ENCODE peak calls at places on chromosomes 6 and 20, in five cellular contexts. O is GM12865, G is lower lobe of right lung, J is mammary epithelial cell, S is dorsolateral prefrontal cortex. K is an unnamed sample.

GRCh38 chr20:51446656-51447055 is 95.9 kb downstream of the NFATC2 start:
- DNase-seq in J (peak), S (no peak), O (no peak), G (no peak), K (peak)

GRCh38 chr6:16092140-16092539 is 36.7 kb upstream of the MYLIP start:
- DNase-seq in O (no peak), S (no peak), J (no peak), G (no peak), K (no peak)

GRCh38 chr20:4073852-4074741 is 58.7 kb upstream of the RNF24 start:
- DNase-seq in J (no peak), G (no peak), O (no peak), S (peak), K (no peak)

GRCh38 chr6:111972714-111973678 is 80.9 kb upstream of the CCN6 start:
- DNase-seq in O (no peak), G (no peak), S (no peak), J (peak), K (peak)

GRCh38 chr6:81758221-81758620 is 5.7 kb upstream of the TENT5A start:
- DNase-seq in S (no peak), G (no peak), J (no peak), O (no peak), K (no peak)

GRCh38 chr20:44215125-44215524 is 4.6 kb upstream of the OSER1 start:
- DNase-seq in J (peak), G (peak), O (peak), S (peak), K (peak)

GRCh38 chr6:11734861-11735652 is 43.5 kb downstream of the ADTRP start:
- DNase-seq in J (no peak), O (peak), S (no peak), G (no peak), K (peak)

GRCh38 chr6:144578385-144579350 is 293.5 kb downstream of the UTRN start:
- DNase-seq in G (no peak), S (no peak), J (peak), O (no peak), K (peak)

GRCh38 chr20:63873477-63873971 is 8.5 kb downstream of the TPD52L2 start:
- DNase-seq in G (peak), J (peak), O (no peak), S (no peak), K (peak)

GRCh38 chr6:126625019-126625418 is 285.1 kb downstream of the CENPW start:
- DNase-seq in S (no peak), J (peak), G (no peak), O (no peak), K (peak)

GRCh38 chr6:13272131-13273046 is 55.9 kb downstream of the TBC1D7 start:
- DNase-seq in O (peak), J (no peak), G (peak), S (no peak), K (no peak)

GRCh38 chr6:44192428-44193041 is 24.2 kb upstream of the MYMX start:
- DNase-seq in O (no peak), S (no peak), J (no peak), G (no peak), K (no peak)
- H3K4me3 ChIP-seq in O (no peak), S (no peak), J (no peak), G (peak), K (no peak)

GRCh38 chr6:109446541-109446940 is 6.0 kb downstream of the SMPD2 start:
- DNase-seq in G (no peak), S (no peak), J (no peak), O (no peak), K (no peak)

GRCh38 chr6:109449064-109449788 is 6.3 kb downstream of the MICAL1 start:
- DNase-seq in G (no peak), O (no peak), J (no peak), S (no peak), K (no peak)

GRCh38 chr6:109448615-109449014 is 7.0 kb downstream of the MICAL1 start:
- DNase-seq in J (no peak), S (no peak), G (no peak), O (no peak), K (no peak)

GRCh38 chr6:109447087-109447486 is 6.6 kb downstream of the SMPD2 start:
- DNase-seq in S (no peak), J (no peak), O (no peak), G (no peak), K (no peak)

DNA sequence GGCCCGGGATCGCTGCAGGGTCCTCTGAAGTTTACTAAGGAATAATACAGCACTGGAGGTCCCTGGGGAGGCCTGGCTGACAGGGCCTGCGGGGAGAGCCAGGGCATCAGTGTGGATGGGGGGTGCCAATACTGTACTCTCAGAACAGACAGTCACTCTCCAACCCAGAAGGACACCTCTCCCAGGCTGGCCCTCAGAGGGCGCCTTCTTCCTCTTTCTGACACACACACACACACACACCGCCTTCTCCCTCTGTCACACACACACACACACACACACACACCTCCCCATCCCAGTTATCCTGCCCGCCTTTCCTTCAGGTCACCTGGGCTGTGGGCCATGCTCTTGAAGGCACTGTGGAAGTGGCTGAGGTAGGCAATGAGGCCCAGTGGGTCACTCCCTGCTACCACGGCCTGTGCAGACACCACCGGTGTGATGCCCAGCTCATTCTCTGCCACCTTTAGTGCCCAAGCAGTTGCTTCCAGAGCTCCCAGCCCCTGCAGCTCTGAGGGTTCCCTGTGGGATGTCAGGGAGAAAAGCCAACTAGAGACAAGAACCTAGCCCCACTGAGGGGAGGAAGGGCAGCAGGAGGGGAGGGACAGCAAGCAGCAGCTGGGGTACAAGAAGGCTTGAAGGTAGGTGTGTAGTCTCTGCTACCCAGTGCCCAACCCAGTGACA is 7.5 kb downstream of the SMPD2 start:
- DNase-seq in O (no peak), J (no peak), G (no peak), S (no peak), K (peak)
- TF ChIP-seq CTCF in O (no peak), J (no peak), G (no peak), S (no peak), K (no peak)

DNA sequence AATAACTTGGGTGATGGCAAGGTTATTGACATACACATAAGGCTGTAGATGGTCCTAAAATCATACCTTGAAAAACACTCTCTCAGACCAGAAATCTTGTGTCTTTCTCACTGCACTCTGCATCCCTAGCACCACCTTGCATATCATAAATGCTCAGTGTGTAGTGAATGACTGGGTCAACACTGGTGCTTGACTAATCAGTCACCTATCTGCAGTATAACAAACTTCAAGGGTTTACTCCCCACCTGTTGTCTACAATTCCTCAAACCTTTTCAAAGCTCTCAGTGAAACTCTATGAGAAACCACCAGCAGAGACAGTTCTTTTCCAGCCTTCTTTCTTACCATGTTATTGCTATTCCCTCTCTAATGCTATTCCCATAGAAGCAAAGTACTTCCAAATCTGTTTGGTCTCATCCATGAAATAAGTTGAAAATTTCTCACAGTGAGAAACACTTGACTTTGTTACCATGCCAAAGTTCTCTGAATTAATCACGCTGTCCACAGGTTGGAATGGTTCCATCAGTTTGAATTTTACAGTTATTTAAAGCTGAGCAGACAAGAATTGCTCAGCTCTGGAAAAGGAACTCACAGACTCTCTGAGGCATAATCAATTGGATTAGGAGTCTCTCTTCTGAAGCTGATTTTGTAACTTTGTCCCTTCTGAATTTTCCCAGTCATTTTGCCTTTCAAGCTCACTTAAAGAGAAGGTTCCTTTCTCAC is 104.8 kb upstream of the EYA4 start:
- DNase-seq in S (no peak), J (no peak), G (no peak), O (no peak), K (no peak)
- H3K4me3 ChIP-seq in S (no peak), J (no peak), G (no peak), O (no peak), K (no peak)

GRCh38 chr6:51531623-51532022 is 555.8 kb downstream of the PKHD1 start:
- DNase-seq in G (no peak), J (no peak), S (no peak), O (peak), K (no peak)
- TF ChIP-seq CTCF in G (no peak), J (no peak), S (no peak), O (no peak), K (no peak)

K was measured in epithelial cell of esophagus.